ENCODE peak calls at places on chromosome 2, in five cellular contexts. V is A549, A is GM12878, X is HepG2, Z is H1. C is an unnamed sample.

GRCh38 chr2:24490674-24491625 is at the start of gene NCOA1:
- DNase-seq in X (peak), Z (peak), A (no peak), V (peak), C (peak)

GRCh38 chr2:144967971-144968370 is 448.1 kb upstream of the ZEB2 start:
- DNase-seq in A (no peak), V (no peak), X (no peak), Z (no peak), C (no peak)

GRCh38 chr2:141557329-141558098 is 573.3 kb downstream of the LRP1B start:
- DNase-seq in X (no peak), V (no peak), Z (no peak), A (no peak), C (no peak)

GRCh38 chr2:134398300-134398699 is 144.4 kb downstream of the MGAT5 start:
- DNase-seq in A (no peak), V (no peak), X (no peak), Z (no peak), C (no peak)

GRCh38 chr2:118209727-118210126 is 121.5 kb downstream of the INSIG2 start:
- DNase-seq in X (no peak), V (no peak), A (no peak), Z (no peak), C (no peak)

GRCh38 chr2:37782155-37782673 is 110.8 kb upstream of the CDC42EP3 start:
- DNase-seq in A (no peak), Z (no peak), V (no peak), X (no peak), C (no peak)

GRCh38 chr2:84963323-84963691 is 7.7 kb upstream of the KCMF1 start:
- DNase-seq in V (no peak), A (no peak), Z (no peak), X (no peak), C (no peak)

GRCh38 chr2:45984896-45985488 is 312.2 kb upstream of the EPAS1 start:
- DNase-seq in Z (peak), X (no peak), A (no peak), V (no peak), C (no peak)

GRCh38 chr2:60838481-60838880 is 42.9 kb upstream of the REL start:
- DNase-seq in A (no peak), V (no peak), X (no peak), Z (no peak), C (no peak)

GRCh38 chr2:151947524-151948165 is 119.4 kb upstream of the ARL5A start:
- DNase-seq in Z (no peak), X (no peak), A (no peak), V (no peak), C (no peak)

GRCh38 chr2:225452677-225453076 is 53.2 kb downstream of the NYAP2 start:
- DNase-seq in Z (no peak), X (no peak), V (no peak), A (no peak), C (no peak)

GRCh38 chr2:206783718-206784117 is 18.3 kb downstream of the FASTKD2 start:
- DNase-seq in V (no peak), X (peak), A (no peak), Z (no peak), C (peak)

GRCh38 chr2:106339608-106340007 is 128.6 kb downstream of the RGPD3 start:
- DNase-seq in Z (no peak), X (no peak), A (no peak), V (no peak), C (no peak)

GRCh38 chr2:224671731-224672130 is 44.4 kb downstream of the CCDC195 start:
- DNase-seq in X (no peak), Z (no peak), A (no peak), V (no peak), C (no peak)

GRCh38 chr2:75465317-75465998 is 95.3 kb downstream of the EVA1A start:
- DNase-seq in X (peak), A (no peak), V (no peak), Z (no peak), C (no peak)

GRCh38 chr2:114274957-114275356 is 167.5 kb upstream of the DPP10 start:
- DNase-seq in V (no peak), Z (no peak), X (no peak), A (no peak), C (no peak)

GRCh38 chr2:102241616-102242260 is 54.9 kb downstream of the IL1RL2 start:
- DNase-seq in A (no peak), V (no peak), Z (peak), X (no peak), C (no peak)

GRCh38 chr2:1944986-1945385 is 200.7 kb upstream of the PXDN start:
- DNase-seq in V (no peak), A (no peak), Z (no peak), X (no peak), C (no peak)

GRCh38 chr2:212863185-212863588 is 288.2 kb downstream of the IKZF2 start:
- DNase-seq in Z (peak), X (peak), A (peak), V (no peak), C (peak)

GRCh38 chr2:12091201-12091806 is 344.9 kb downstream of the LPIN1 start:
- DNase-seq in X (no peak), V (no peak), A (no peak), Z (no peak), C (no peak)

GRCh38 chr2:240452471-240453256 is 17.2 kb downstream of the GPC1 start:
- DNase-seq in X (peak), V (peak), A (no peak), Z (peak), C (peak)

GRCh38 chr2:229996320-229996719 is 72.4 kb downstream of the SLC16A14 start:
- DNase-seq in Z (no peak), V (no peak), X (no peak), A (no peak), C (no peak)

GRCh38 chr2:238174291-238174690 is 15.5 kb downstream of the ERFE start:
- DNase-seq in A (no peak), X (no peak), Z (no peak), V (no peak), C (no peak)

GRCh38 chr2:235191933-235192332 is 240.1 kb downstream of the SH3BP4 start:
- DNase-seq in X (no peak), V (no peak), A (no peak), Z (no peak), C (no peak)

GRCh38 chr2:197304556-197305011 is 6.0 kb downstream of the ANKRD44 start:
- DNase-seq in X (no peak), A (no peak), Z (no peak), V (no peak), C (no peak)

GRCh38 chr2:119960821-119961220 is 52.1 kb upstream of the EPB41L5 start:
- DNase-seq in X (no peak), V (no peak), Z (no peak), A (no peak), C (no peak)

GRCh38 chr2:187210726-187211125 is 237.3 kb downstream of the CALCRL start:
- DNase-seq in A (no peak), X (peak), Z (no peak), V (no peak), C (no peak)

GRCh38 chr2:18387479-18388206 is 172.8 kb downstream of the RDH14 start:
- DNase-seq in A (peak), X (peak), V (peak), Z (peak), C (peak)

GRCh38 chr2:166410828-166411472 is 35.2 kb upstream of the SCN9A start:
- DNase-seq in Z (no peak), A (no peak), X (peak), V (no peak), C (no peak)

GRCh38 chr2:67965246-67965645 is 97.6 kb downstream of the C1D start:
- DNase-seq in X (no peak), A (no peak), Z (no peak), V (no peak), C (no peak)

GRCh38 chr2:203900298-203900697 is 32.7 kb downstream of the CTLA4 start:
- DNase-seq in Z (no peak), X (no peak), V (no peak), A (no peak), C (no peak)
- TF ChIP-seq KDM1A in Z (no peak), X (no peak), V (no peak), A (no peak), C (no peak)

DNA sequence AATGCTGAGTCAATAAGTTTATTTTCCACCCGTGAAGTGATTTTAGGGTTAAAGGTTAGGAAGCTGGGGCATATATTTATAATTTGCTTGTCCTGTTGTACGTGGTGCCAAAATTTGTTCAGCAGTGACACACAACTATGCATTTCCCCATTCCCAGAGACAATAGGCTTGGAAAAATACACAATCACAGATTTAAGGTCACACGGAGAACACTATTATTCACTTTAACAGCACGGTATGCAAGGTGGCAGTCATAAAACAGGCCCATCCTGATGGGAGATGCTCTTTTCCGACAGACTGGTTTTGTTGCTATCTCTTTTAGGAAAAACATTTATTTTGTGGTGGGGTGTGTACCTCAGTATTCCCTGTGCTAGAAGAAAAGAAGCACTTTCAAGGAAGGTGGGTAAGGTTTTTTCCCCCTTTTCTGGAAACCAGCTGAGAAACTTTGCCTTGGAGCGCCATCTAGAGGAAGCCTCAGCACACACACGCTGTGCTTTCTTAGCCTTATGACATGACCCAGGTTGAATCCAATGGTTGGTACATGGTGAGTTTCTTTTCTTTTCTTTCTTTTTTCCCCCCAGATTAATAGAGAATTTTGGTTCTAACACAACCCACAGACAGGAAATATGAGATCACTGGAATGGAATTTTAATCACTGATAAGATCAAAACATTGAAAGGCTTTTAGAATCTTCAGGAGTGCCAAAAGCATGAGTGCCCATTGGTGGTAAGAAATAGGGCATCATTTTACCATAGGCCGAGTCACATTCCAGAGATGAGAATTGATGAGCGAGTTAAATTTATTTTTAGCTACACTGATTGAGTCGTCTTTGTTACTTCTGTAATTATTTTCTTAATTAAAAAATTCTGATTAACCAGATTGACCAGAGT is 332.1 kb downstream of the AGPS start:
- DNase-seq in Z (peak), X (peak), A (no peak), V (peak), C (peak)
- TF ChIP-seq KDM1A in Z (no peak), X (no peak), A (no peak), V (no peak), C (no peak)

GRCh38 chr2:110807520-110807919 is 75.1 kb downstream of the ACOXL start:
- DNase-seq in Z (no peak), X (no peak), V (no peak), A (no peak), C (no peak)
- TF ChIP-seq KDM1A in Z (no peak), X (no peak), V (no peak), A (no peak), C (no peak)

GRCh38 chr2:156340818-156341481 is 8.4 kb upstream of the NR4A2 start:
- DNase-seq in Z (no peak), V (no peak), A (no peak), X (no peak), C (no peak)

GRCh38 chr2:156339866-156340265 is 7.3 kb upstream of the NR4A2 start:
- DNase-seq in A (no peak), V (no peak), Z (no peak), X (no peak), C (no peak)

GRCh38 chr2:156339110-156339847 is 6.8 kb upstream of the NR4A2 start:
- DNase-seq in A (no peak), Z (no peak), X (no peak), V (no peak), C (no peak)

GRCh38 chr2:156340377-156340776 is 7.9 kb upstream of the NR4A2 start:
- DNase-seq in V (no peak), A (no peak), Z (no peak), X (no peak), C (no peak)

DNA sequence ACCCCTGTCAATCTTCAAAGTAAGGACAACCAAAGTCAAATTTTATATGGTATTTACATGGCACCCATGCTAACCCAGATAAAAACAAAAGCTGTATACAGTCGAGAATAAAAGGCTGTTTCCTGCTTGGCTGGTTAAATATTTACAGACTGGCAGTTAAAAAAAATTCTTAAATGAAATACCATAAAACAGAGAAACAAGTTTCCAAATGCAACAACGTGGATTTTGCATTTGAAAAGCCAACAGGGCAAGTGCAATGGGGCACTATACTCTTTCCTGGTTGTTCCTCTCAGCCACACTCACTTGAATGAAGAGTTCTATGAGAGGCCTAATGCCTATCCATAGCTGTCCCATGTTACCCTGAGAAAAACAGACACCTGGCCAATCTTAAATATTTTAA is 6.1 kb upstream of the NR4A2 start:
- DNase-seq in X (no peak), Z (no peak), V (no peak), A (no peak), C (peak)
- TF ChIP-seq KDM1A in X (no peak), Z (no peak), V (no peak), A (no peak), C (no peak)

DNA sequence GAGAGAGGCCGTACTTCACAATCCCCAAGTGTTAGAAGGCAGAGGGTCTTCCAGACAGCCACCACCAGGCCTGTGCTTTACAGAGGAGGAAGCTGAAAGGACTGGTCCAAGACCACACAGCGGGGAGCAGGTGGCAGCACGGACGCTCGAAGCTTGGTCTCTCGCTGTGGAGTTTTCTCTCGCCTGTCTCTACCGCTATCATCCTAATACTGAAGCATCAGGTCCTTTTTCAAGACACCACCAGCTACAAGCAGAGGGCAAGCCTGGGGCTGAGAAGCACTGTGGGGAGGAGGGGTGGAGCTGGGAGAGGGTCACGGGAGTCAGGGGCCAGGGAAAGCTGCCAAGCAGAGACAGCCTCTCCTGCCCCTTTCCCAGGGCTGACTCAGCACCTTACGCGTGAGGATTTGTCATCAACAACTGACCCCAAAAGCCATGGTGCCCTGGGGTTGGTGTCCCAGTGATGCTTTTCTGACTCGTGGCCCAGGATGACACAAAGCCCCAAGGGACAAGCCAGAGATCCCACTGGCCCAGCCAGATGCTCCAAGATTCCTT is 31.8 kb upstream of the FOSL2 start:
- DNase-seq in X (no peak), A (no peak), Z (no peak), V (no peak), C (peak)
- TF ChIP-seq KDM1A in X (no peak), A (no peak), Z (no peak), V (no peak), C (no peak)

GRCh38 chr2:99422599-99422998 is 67.2 kb downstream of the REV1 start:
- DNase-seq in Z (no peak), X (no peak), A (no peak), V (no peak), C (no peak)

GRCh38 chr2:99417396-99417795 is 72.4 kb downstream of the REV1 start:
- DNase-seq in Z (no peak), V (no peak), A (no peak), X (no peak), C (no peak)

GRCh38 chr2:99420751-99421299 is 69.0 kb downstream of the REV1 start:
- DNase-seq in X (no peak), A (no peak), Z (no peak), V (no peak), C (no peak)

GRCh38 chr2:99421469-99421868 is 68.3 kb downstream of the REV1 start:
- DNase-seq in X (no peak), Z (no peak), A (no peak), V (no peak), C (no peak)

GRCh38 chr2:99420031-99420430 is 69.8 kb downstream of the REV1 start:
- DNase-seq in X (no peak), Z (no peak), V (no peak), A (no peak), C (no peak)
- TF ChIP-seq KDM1A in X (no peak), Z (no peak), V (no peak), A (no peak), C (no peak)

GRCh38 chr2:200742426-200742825 is 69.3 kb upstream of the BZW1 start:
- DNase-seq in X (no peak), V (no peak), A (no peak), Z (peak), C (no peak)
- TF ChIP-seq KDM1A in X (no peak), V (no peak), A (no peak), Z (no peak), C (no peak)

C was measured in K562.